ENCODE peak calls at places on chromosomes 11 and 22, in eight cellular contexts. U is neural crest cell; E is aorta; H is PC-3; I is nucleus accumbens; N is LHCN-M2; T is body of pancreas; P is stimulated activated CD4-positive, alpha-beta T cell treated with anti-CD3 and anti-CD28 coated beads, TNF-alpha, amount 100 ng/mL, for 1 hour. M is an unnamed sample.

GRCh38 chr11:122202161-122202950 is 86.3 kb upstream of the BLID start:
- DNase-seq in H (peak; percentile 85), I (no peak), E (peak; percentile 74), P (no peak), T (peak; percentile 27), U (no peak), N (peak; percentile 91), M (no peak)

GRCh38 chr11:65423516-65424199 is 1.1 kb downstream of the NEAT1 start:
- DNase-seq in H (peak; percentile 32), E (peak; percentile 75), U (no peak), T (no peak), P (no peak), N (peak; percentile 54), I (no peak), M (peak; percentile 49)

GRCh38 chr11:64598106-64598796 is 7.2 kb downstream of the SLC22A12 start:
- DNase-seq in U (no peak), N (no peak), T (no peak), I (no peak), H (no peak), P (no peak), E (peak; percentile 62), M (no peak)

GRCh38 chr11:34909955-34910354 is 6.2 kb downstream of the APIP start:
- DNase-seq in P (no peak), H (no peak), E (no peak), N (no peak), U (no peak), I (no peak), T (peak; percentile 28), M (no peak)

GRCh38 chr22:19678949-19679348 is 35.4 kb upstream of the SEPTIN5 start:
- DNase-seq in N (no peak), I (no peak), H (no peak), P (no peak), U (no peak), T (no peak), E (no peak), M (no peak)

GRCh38 chr22:17303840-17304779 is 65.2 kb upstream of the CECR2 start:
- DNase-seq in P (peak; percentile 21), T (no peak), E (no peak), N (no peak), U (no peak), H (no peak), I (no peak), M (peak; percentile 9)

GRCh38 chr11:106021181-106021966 is 666 bp downstream of the MSANTD4 start:
- DNase-seq in E (no peak), I (no peak), P (no peak), N (peak; percentile 63), H (peak; percentile 59), U (no peak), T (no peak), M (no peak)

GRCh38 chr22:47030881-47031627 is 268.6 kb downstream of the TBC1D22A start:
- DNase-seq in P (no peak), N (no peak), U (no peak), E (peak; percentile 63), H (peak; percentile 8), T (no peak), I (no peak), M (no peak)

GRCh38 chr11:20057055-20057943 is 103.0 kb downstream of the DBX1 start:
- DNase-seq in N (no peak), H (no peak), I (no peak), U (no peak), T (no peak), P (no peak), E (no peak), M (no peak)

GRCh38 chr11:114296190-114296978 is at the start of gene NNMT:
- DNase-seq in H (peak; percentile 60), N (peak; percentile 99), U (no peak), P (no peak), T (peak; percentile 56), I (no peak), E (peak; percentile 91), M (no peak)

GRCh38 chr11:1826552-1827094 is 8.2 kb upstream of the SYT8 start:
- DNase-seq in I (no peak), P (no peak), N (peak; percentile 85), T (peak; percentile 65), H (peak; percentile 43), E (peak; percentile 93), U (no peak), M (no peak)

GRCh38 chr11:12109591-12110196 is 696 bp upstream of the MICAL2 start:
- DNase-seq in P (no peak), I (no peak), T (no peak), E (no peak), N (no peak), U (no peak), H (no peak), M (no peak)

GRCh38 chr11:68471360-68472340 is 11.1 kb downstream of the PPP6R3 start:
- DNase-seq in E (peak; percentile 45), U (no peak), H (no peak), N (peak; percentile 67), T (peak; percentile 37), I (no peak), P (no peak), M (no peak)

GRCh38 chr11:19756675-19757475 is 44.2 kb downstream of the NAV2 start:
- DNase-seq in T (no peak), P (no peak), U (no peak), N (peak; percentile 23), H (no peak), I (peak; percentile 68), E (no peak), M (peak; percentile 65)

GRCh38 chr22:25759825-25760231 is 17.8 kb downstream of the MYO18B start:
- DNase-seq in H (peak; percentile 4), U (no peak), N (peak; percentile 98), E (peak; percentile 83), P (no peak), I (no peak), T (peak; percentile 57), M (no peak)

GRCh38 chr11:102534261-102534872 is 3.8 kb upstream of the MMP7 start:
- DNase-seq in P (no peak), I (no peak), E (no peak), N (peak; percentile 63), T (no peak), H (peak; percentile 25), U (no peak), M (no peak)

GRCh38 chr22:46587492-46588278 is 32.5 kb upstream of the GRAMD4 start:
- DNase-seq in E (peak; percentile 82), T (peak; percentile 46), I (no peak), U (no peak), P (no peak), N (no peak), H (no peak), M (no peak)

GRCh38 chr11:102580185-102580951 is 44.8 kb downstream of the MMP20 start:
- DNase-seq in P (no peak), E (no peak), H (peak; percentile 29), I (no peak), N (no peak), T (no peak), U (no peak), M (no peak)

GRCh38 chr11:72574046-72574445 is 100.2 kb downstream of the PDE2A start:
- DNase-seq in E (no peak), U (no peak), N (no peak), I (no peak), T (no peak), P (no peak), H (no peak), M (no peak)

GRCh38 chr11:64876835-64877341 is 1.5 kb downstream of the EHD1 start:
- DNase-seq in H (peak; percentile 76), T (peak; percentile 59), I (no peak), E (peak; percentile 87), P (no peak), U (no peak), N (no peak), M (peak; percentile 54)

GRCh38 chr11:808427-809286 is 1.1 kb upstream of the RPLP2 start:
- DNase-seq in T (no peak), H (no peak), N (peak; percentile 85), U (no peak), P (no peak), E (no peak), I (no peak), M (peak; percentile 83)

GRCh38 chr11:62669420-62670161 is 1.9 kb upstream of the UQCC3 start:
- DNase-seq in P (no peak), N (no peak), U (no peak), T (peak; percentile 83), E (no peak), I (no peak), H (peak; percentile 42), M (no peak)

GRCh38 chr22:30238136-30238535 is 8.4 kb downstream of the LIF start:
- DNase-seq in P (no peak), N (no peak), I (no peak), E (no peak), U (no peak), H (no peak), T (no peak), M (no peak)

GRCh38 chr22:26588749-26589366 is 1.1 kb downstream of the TPST2 start:
- DNase-seq in P (no peak), T (no peak), U (no peak), H (no peak), E (no peak), I (no peak), N (no peak), M (no peak)

GRCh38 chr11:65781152-65781961 is 581 bp upstream of the AP5B1 start:
- DNase-seq in T (no peak), E (peak; percentile 81), H (peak; percentile 39), I (peak; percentile 46), P (no peak), U (peak; percentile 42), N (no peak), M (peak; percentile 42)

GRCh38 chr11:117828641-117829368 is 4.3 kb upstream of the FXYD2 start:
- DNase-seq in H (peak; percentile 40), U (no peak), N (peak; percentile 68), E (peak; percentile 82), I (no peak), P (peak; percentile 65), T (peak; percentile 69), M (no peak)

M was measured in G401.